ENCODE peak calls at places on chromosomes 11 and 22, in six cellular contexts. One of them, this sample, is unnamed.

GRCh38 chr11:76637491-76638266 is 32.9 kb downstream of the LRRC32 start:
- DNase-seq in AG10803: no peak
- DNase-seq in AG08396: no peak
- DNase-seq in aorta: peak
- DNase-seq in stimulated activated CD4-positive, alpha-beta T cell treated with anti-CD3 and anti-CD28 coated beads, Interleukin-1b, Interleukin-23, amount 100 ng/mL, for 1 hour: no peak
- DNase-seq in amniotic stem cell: no peak
- DNase-seq in this sample: peak

GRCh38 chr22:47740109-47740805 is 977.8 kb downstream of the TBC1D22A start:
- DNase-seq in amniotic stem cell: no peak
- DNase-seq in AG10803: no peak
- DNase-seq in AG08396: no peak
- DNase-seq in aorta: no peak
- DNase-seq in stimulated activated CD4-positive, alpha-beta T cell treated with anti-CD3 and anti-CD28 coated beads, Interleukin-1b, Interleukin-23, amount 100 ng/mL, for 1 hour: no peak
- DNase-seq in this sample: no peak

GRCh38 chr11:91639359-91639758 is 585.3 kb upstream of the FAT3 start:
- DNase-seq in AG10803: no peak
- DNase-seq in stimulated activated CD4-positive, alpha-beta T cell treated with anti-CD3 and anti-CD28 coated beads, Interleukin-1b, Interleukin-23, amount 100 ng/mL, for 1 hour: no peak
- DNase-seq in aorta: no peak
- DNase-seq in AG08396: no peak
- DNase-seq in amniotic stem cell: no peak
- DNase-seq in this sample: no peak

GRCh38 chr11:73366265-73366610 is 10.0 kb upstream of the RELT start:
- DNase-seq in AG10803: no peak
- DNase-seq in amniotic stem cell: no peak
- DNase-seq in aorta: no peak
- DNase-seq in AG08396: no peak
- DNase-seq in stimulated activated CD4-positive, alpha-beta T cell treated with anti-CD3 and anti-CD28 coated beads, Interleukin-1b, Interleukin-23, amount 100 ng/mL, for 1 hour: no peak
- DNase-seq in this sample: no peak

GRCh38 chr22:33579448-33580093 is 340.7 kb downstream of the LARGE1 start:
- DNase-seq in stimulated activated CD4-positive, alpha-beta T cell treated with anti-CD3 and anti-CD28 coated beads, Interleukin-1b, Interleukin-23, amount 100 ng/mL, for 1 hour: no peak
- DNase-seq in AG10803: peak
- DNase-seq in amniotic stem cell: peak
- DNase-seq in AG08396: peak
- DNase-seq in aorta: peak
- DNase-seq in this sample: peak

GRCh38 chr22:44360686-44361381 is 48.1 kb upstream of the SHISAL1 start:
- DNase-seq in aorta: peak
- DNase-seq in AG10803: peak
- DNase-seq in stimulated activated CD4-positive, alpha-beta T cell treated with anti-CD3 and anti-CD28 coated beads, Interleukin-1b, Interleukin-23, amount 100 ng/mL, for 1 hour: no peak
- DNase-seq in amniotic stem cell: peak
- DNase-seq in AG08396: peak
- DNase-seq in this sample: peak

GRCh38 chr11:44446996-44447771 is 118.3 kb upstream of the CD82 start:
- DNase-seq in stimulated activated CD4-positive, alpha-beta T cell treated with anti-CD3 and anti-CD28 coated beads, Interleukin-1b, Interleukin-23, amount 100 ng/mL, for 1 hour: no peak
- DNase-seq in aorta: no peak
- DNase-seq in AG08396: no peak
- DNase-seq in amniotic stem cell: no peak
- DNase-seq in AG10803: no peak
- DNase-seq in this sample: no peak

GRCh38 chr22:50260801-50261614 is 475 bp downstream of the MAPK12 start:
- DNase-seq in amniotic stem cell: no peak
- DNase-seq in aorta: peak
- DNase-seq in AG10803: peak
- DNase-seq in AG08396: peak
- DNase-seq in stimulated activated CD4-positive, alpha-beta T cell treated with anti-CD3 and anti-CD28 coated beads, Interleukin-1b, Interleukin-23, amount 100 ng/mL, for 1 hour: no peak
- DNase-seq in this sample: peak

GRCh38 chr11:127521413-127521812 is 520.8 kb upstream of the KIRREL3 start:
- DNase-seq in stimulated activated CD4-positive, alpha-beta T cell treated with anti-CD3 and anti-CD28 coated beads, Interleukin-1b, Interleukin-23, amount 100 ng/mL, for 1 hour: no peak
- DNase-seq in AG10803: peak
- DNase-seq in AG08396: peak
- DNase-seq in amniotic stem cell: no peak
- DNase-seq in aorta: no peak
- DNase-seq in this sample: peak

GRCh38 chr11:520428-521178 is 13.6 kb upstream of the RNH1 start:
- DNase-seq in amniotic stem cell: no peak
- DNase-seq in AG10803: no peak
- DNase-seq in stimulated activated CD4-positive, alpha-beta T cell treated with anti-CD3 and anti-CD28 coated beads, Interleukin-1b, Interleukin-23, amount 100 ng/mL, for 1 hour: no peak
- DNase-seq in AG08396: no peak
- DNase-seq in aorta: peak
- DNase-seq in this sample: peak

GRCh38 chr11:88320149-88320559 is 17.4 kb downstream of the CTSC start:
- DNase-seq in amniotic stem cell: peak
- DNase-seq in AG08396: peak
- DNase-seq in stimulated activated CD4-positive, alpha-beta T cell treated with anti-CD3 and anti-CD28 coated beads, Interleukin-1b, Interleukin-23, amount 100 ng/mL, for 1 hour: no peak
- DNase-seq in aorta: no peak
- DNase-seq in AG10803: peak
- DNase-seq in this sample: peak

GRCh38 chr11:35851342-35851741 is 92.5 kb upstream of the LDLRAD3 start:
- DNase-seq in aorta: no peak
- DNase-seq in AG10803: no peak
- DNase-seq in amniotic stem cell: no peak
- DNase-seq in stimulated activated CD4-positive, alpha-beta T cell treated with anti-CD3 and anti-CD28 coated beads, Interleukin-1b, Interleukin-23, amount 100 ng/mL, for 1 hour: no peak
- DNase-seq in AG08396: no peak
- DNase-seq in this sample: no peak

GRCh38 chr11:58227956-58228615 is 632 bp downstream of the OR10Q1 start:
- DNase-seq in amniotic stem cell: no peak
- DNase-seq in AG08396: no peak
- DNase-seq in aorta: no peak
- DNase-seq in AG10803: no peak
- DNase-seq in stimulated activated CD4-positive, alpha-beta T cell treated with anti-CD3 and anti-CD28 coated beads, Interleukin-1b, Interleukin-23, amount 100 ng/mL, for 1 hour: no peak
- DNase-seq in this sample: no peak

This sample was measured in RPMI7951.